ENCODE peak calls at places on chromosomes 16 and 17, in nine cellular contexts. One of them, this sample, is unnamed.

GRCh38 chr17:3558603-3559269 is 1.1 kb upstream of the TRPV3 start:
- DNase-seq in esophagus squamous epithelium: peak; percentile 34
- DNase-seq in testis: no peak
- DNase-seq in A549: no peak
- DNase-seq in ovary: no peak
- DNase-seq in adrenal gland: no peak
- DNase-seq in suprapubic skin: no peak
- DNase-seq in uterus: no peak
- DNase-seq in Peyer's patch: peak; percentile 93
- DNase-seq in this sample: no peak

GRCh38 chr16:30949655-30950515 is 1.0 kb downstream of the ORAI3 start:
- DNase-seq in suprapubic skin: peak; percentile 94
- DNase-seq in Peyer's patch: peak; percentile 90
- DNase-seq in testis: peak; percentile 94
- DNase-seq in A549: peak; percentile 84
- DNase-seq in adrenal gland: peak; percentile 97
- DNase-seq in esophagus squamous epithelium: peak; percentile 54
- DNase-seq in ovary: peak; percentile 85
- DNase-seq in uterus: peak; percentile 80
- DNase-seq in this sample: peak; percentile 87

GRCh38 chr17:13346996-13347762 is 254.6 kb downstream of the HS3ST3A1 start:
- DNase-seq in testis: no peak
- DNase-seq in suprapubic skin: no peak
- DNase-seq in ovary: no peak
- DNase-seq in A549: peak; percentile 79
- DNase-seq in uterus: no peak
- DNase-seq in adrenal gland: peak; percentile 51
- DNase-seq in Peyer's patch: no peak
- DNase-seq in esophagus squamous epithelium: no peak
- DNase-seq in this sample: no peak

GRCh38 chr16:82641336-82641984 is 14.7 kb downstream of the CDH13 start:
- DNase-seq in A549: no peak
- DNase-seq in testis: no peak
- DNase-seq in ovary: no peak
- DNase-seq in suprapubic skin: no peak
- DNase-seq in adrenal gland: no peak
- DNase-seq in esophagus squamous epithelium: no peak
- DNase-seq in uterus: no peak
- DNase-seq in Peyer's patch: no peak
- DNase-seq in this sample: no peak

GRCh38 chr17:63305857-63306256 is 140.2 kb downstream of the CYB561 start:
- DNase-seq in suprapubic skin: no peak
- DNase-seq in adrenal gland: no peak
- DNase-seq in esophagus squamous epithelium: no peak
- DNase-seq in ovary: no peak
- DNase-seq in Peyer's patch: no peak
- DNase-seq in testis: no peak
- DNase-seq in A549: no peak
- DNase-seq in uterus: no peak
- DNase-seq in this sample: no peak

GRCh38 chr17:71383111-71383510 is 737.7 kb upstream of the SOX9 start:
- DNase-seq in uterus: no peak
- DNase-seq in Peyer's patch: no peak
- DNase-seq in suprapubic skin: no peak
- DNase-seq in A549: no peak
- DNase-seq in adrenal gland: no peak
- DNase-seq in esophagus squamous epithelium: no peak
- DNase-seq in ovary: no peak
- DNase-seq in testis: no peak
- DNase-seq in this sample: no peak

GRCh38 chr16:61421111-61421510 is 615.1 kb downstream of the CDH8 start:
- DNase-seq in esophagus squamous epithelium: no peak
- DNase-seq in uterus: no peak
- DNase-seq in A549: no peak
- DNase-seq in testis: no peak
- DNase-seq in ovary: no peak
- DNase-seq in Peyer's patch: no peak
- DNase-seq in adrenal gland: no peak
- DNase-seq in suprapubic skin: no peak
- DNase-seq in this sample: no peak

GRCh38 chr17:1630662-1631061 is 2.0 kb upstream of the SLC43A2 start:
- DNase-seq in adrenal gland: no peak
- DNase-seq in A549: no peak
- DNase-seq in suprapubic skin: no peak
- DNase-seq in ovary: no peak
- DNase-seq in testis: no peak
- DNase-seq in uterus: no peak
- DNase-seq in Peyer's patch: no peak
- DNase-seq in esophagus squamous epithelium: no peak
- DNase-seq in this sample: no peak

GRCh38 chr16:55479560-55480197 is 681 bp downstream of the MMP2 start:
- DNase-seq in Peyer's patch: no peak
- DNase-seq in A549: no peak
- DNase-seq in adrenal gland: no peak
- DNase-seq in uterus: no peak
- DNase-seq in testis: no peak
- DNase-seq in ovary: peak; percentile 32
- DNase-seq in esophagus squamous epithelium: no peak
- DNase-seq in suprapubic skin: no peak
- DNase-seq in this sample: no peak

GRCh38 chr17:76262732-76263344 is 2.3 kb upstream of the UBALD2 start:
- DNase-seq in suprapubic skin: no peak
- DNase-seq in adrenal gland: no peak
- DNase-seq in testis: no peak
- DNase-seq in ovary: no peak
- DNase-seq in esophagus squamous epithelium: no peak
- DNase-seq in Peyer's patch: peak; percentile 88
- DNase-seq in uterus: no peak
- DNase-seq in A549: no peak
- DNase-seq in this sample: peak; percentile 69

GRCh38 chr16:28609631-28610594 is at the start of gene SULT1A1:
- DNase-seq in ovary: no peak
- DNase-seq in suprapubic skin: no peak
- DNase-seq in Peyer's patch: peak; percentile 97
- DNase-seq in adrenal gland: peak; percentile 80
- DNase-seq in uterus: peak; percentile 31
- DNase-seq in A549: no peak
- DNase-seq in testis: peak; percentile 50
- DNase-seq in esophagus squamous epithelium: no peak
- DNase-seq in this sample: peak; percentile 35

GRCh38 chr17:32124985-32125847 is 17.1 kb upstream of the RHOT1 start:
- DNase-seq in ovary: no peak
- DNase-seq in A549: peak; percentile 57
- DNase-seq in suprapubic skin: no peak
- DNase-seq in testis: no peak
- DNase-seq in Peyer's patch: peak; percentile 63
- DNase-seq in esophagus squamous epithelium: no peak
- DNase-seq in uterus: no peak
- DNase-seq in adrenal gland: no peak
- DNase-seq in this sample: no peak

GRCh38 chr17:32126746-32127145 is 15.6 kb upstream of the RHOT1 start:
- DNase-seq in A549: no peak
- DNase-seq in testis: no peak
- DNase-seq in uterus: no peak
- DNase-seq in esophagus squamous epithelium: no peak
- DNase-seq in suprapubic skin: no peak
- DNase-seq in adrenal gland: no peak
- DNase-seq in ovary: no peak
- DNase-seq in Peyer's patch: peak; percentile 41
- DNase-seq in this sample: no peak

GRCh38 chr17:32127156-32127897 is 15.0 kb upstream of the RHOT1 start:
- DNase-seq in A549: peak; percentile 75
- DNase-seq in testis: peak; percentile 87
- DNase-seq in adrenal gland: peak; percentile 88
- DNase-seq in esophagus squamous epithelium: peak; percentile 53
- DNase-seq in suprapubic skin: peak; percentile 92
- DNase-seq in ovary: peak; percentile 75
- DNase-seq in Peyer's patch: peak; percentile 95
- DNase-seq in uterus: peak; percentile 76
- DNase-seq in this sample: peak; percentile 62

GRCh38 chr17:32125848-32126153 is 16.5 kb upstream of the RHOT1 start:
- DNase-seq in suprapubic skin: no peak
- DNase-seq in ovary: no peak
- DNase-seq in testis: no peak
- DNase-seq in Peyer's patch: no peak
- DNase-seq in uterus: no peak
- DNase-seq in A549: no peak
- DNase-seq in esophagus squamous epithelium: no peak
- DNase-seq in adrenal gland: no peak
- DNase-seq in this sample: no peak

GRCh38 chr17:32126325-32126724 is 16.0 kb upstream of the RHOT1 start:
- DNase-seq in Peyer's patch: peak; percentile 17
- DNase-seq in testis: no peak
- DNase-seq in ovary: no peak
- DNase-seq in esophagus squamous epithelium: no peak
- DNase-seq in uterus: no peak
- DNase-seq in A549: no peak
- DNase-seq in suprapubic skin: no peak
- DNase-seq in adrenal gland: no peak
- DNase-seq in this sample: no peak
- H3K27ac ChIP-seq in Peyer's patch: peak overlapping the region; percentile 78
- H3K27ac ChIP-seq in testis: no peak overlapping the region
- H3K27ac ChIP-seq in ovary: peak overlapping the region; percentile 73
- H3K27ac ChIP-seq in esophagus squamous epithelium: peak overlapping the region; percentile 91
- H3K27ac ChIP-seq in uterus: peak overlapping the region; percentile 90
- H3K27ac ChIP-seq in A549: no peak overlapping the region
- H3K27ac ChIP-seq in suprapubic skin: peak overlapping the region; percentile 85
- H3K27ac ChIP-seq in adrenal gland: no peak overlapping the region
- H3K27ac ChIP-seq in this sample: no peak overlapping the region

GRCh38 chr16:11253009-11253994 is 2.7 kb downstream of the SOCS1 start:
- DNase-seq in adrenal gland: no peak
- DNase-seq in A549: no peak
- DNase-seq in esophagus squamous epithelium: no peak
- DNase-seq in ovary: no peak
- DNase-seq in testis: no peak
- DNase-seq in uterus: no peak
- DNase-seq in Peyer's patch: peak; percentile 63
- DNase-seq in suprapubic skin: no peak
- DNase-seq in this sample: no peak
- TF ChIP-seq POLR2A in adrenal gland: no peak
- TF ChIP-seq POLR2A in A549: no peak
- TF ChIP-seq POLR2A in esophagus squamous epithelium: no peak
- TF ChIP-seq POLR2A in ovary: no peak
- TF ChIP-seq POLR2A in testis: no peak
- TF ChIP-seq POLR2A in uterus: no peak
- TF ChIP-seq POLR2A in Peyer's patch: no peak
- TF ChIP-seq POLR2A in suprapubic skin: no peak
- TF ChIP-seq POLR2A in this sample: no peak

GRCh38 chr16:56631832-56632159 is 663 bp upstream of the MT1M start:
- DNase-seq in suprapubic skin: no peak
- DNase-seq in A549: no peak
- DNase-seq in esophagus squamous epithelium: no peak
- DNase-seq in uterus: no peak
- DNase-seq in ovary: no peak
- DNase-seq in testis: no peak
- DNase-seq in adrenal gland: no peak
- DNase-seq in Peyer's patch: no peak
- DNase-seq in this sample: no peak
- H3K4me3 ChIP-seq in suprapubic skin: peak overlapping the region; percentile 48
- H3K4me3 ChIP-seq in A549: no peak overlapping the region
- H3K4me3 ChIP-seq in esophagus squamous epithelium: peak overlapping the region; percentile 55
- H3K4me3 ChIP-seq in uterus: peak overlapping the region; percentile 26
- H3K4me3 ChIP-seq in ovary: peak overlapping the region; percentile 34
- H3K4me3 ChIP-seq in testis: peak overlapping the region; percentile 40
- H3K4me3 ChIP-seq in adrenal gland: no peak overlapping the region
- H3K4me3 ChIP-seq in Peyer's patch: peak overlapping the region; percentile 29
- H3K4me3 ChIP-seq in this sample: peak overlapping the region; percentile 55

GRCh38 chr17:601462-602303 is 113.0 kb downstream of the VPS53 start:
- DNase-seq in Peyer's patch: peak; percentile 48
- DNase-seq in suprapubic skin: no peak
- DNase-seq in esophagus squamous epithelium: no peak
- DNase-seq in testis: no peak
- DNase-seq in ovary: no peak
- DNase-seq in adrenal gland: no peak
- DNase-seq in A549: no peak
- DNase-seq in uterus: peak; percentile 55
- DNase-seq in this sample: peak; percentile 34

GRCh38 chr17:604719-605118 is 109.9 kb downstream of the VPS53 start:
- DNase-seq in adrenal gland: no peak
- DNase-seq in esophagus squamous epithelium: no peak
- DNase-seq in suprapubic skin: no peak
- DNase-seq in uterus: no peak
- DNase-seq in Peyer's patch: no peak
- DNase-seq in A549: no peak
- DNase-seq in testis: no peak
- DNase-seq in ovary: no peak
- DNase-seq in this sample: no peak

GRCh38 chr17:600576-601301 is 113.9 kb downstream of the VPS53 start:
- DNase-seq in testis: no peak
- DNase-seq in adrenal gland: peak; percentile 35
- DNase-seq in uterus: peak; percentile 67
- DNase-seq in esophagus squamous epithelium: no peak
- DNase-seq in ovary: no peak
- DNase-seq in Peyer's patch: no peak
- DNase-seq in A549: no peak
- DNase-seq in suprapubic skin: no peak
- DNase-seq in this sample: no peak

GRCh38 chr17:603405-604193 is 111.0 kb downstream of the VPS53 start:
- DNase-seq in Peyer's patch: no peak
- DNase-seq in A549: no peak
- DNase-seq in uterus: no peak
- DNase-seq in testis: no peak
- DNase-seq in esophagus squamous epithelium: no peak
- DNase-seq in suprapubic skin: no peak
- DNase-seq in ovary: no peak
- DNase-seq in adrenal gland: no peak
- DNase-seq in this sample: no peak

DNA sequence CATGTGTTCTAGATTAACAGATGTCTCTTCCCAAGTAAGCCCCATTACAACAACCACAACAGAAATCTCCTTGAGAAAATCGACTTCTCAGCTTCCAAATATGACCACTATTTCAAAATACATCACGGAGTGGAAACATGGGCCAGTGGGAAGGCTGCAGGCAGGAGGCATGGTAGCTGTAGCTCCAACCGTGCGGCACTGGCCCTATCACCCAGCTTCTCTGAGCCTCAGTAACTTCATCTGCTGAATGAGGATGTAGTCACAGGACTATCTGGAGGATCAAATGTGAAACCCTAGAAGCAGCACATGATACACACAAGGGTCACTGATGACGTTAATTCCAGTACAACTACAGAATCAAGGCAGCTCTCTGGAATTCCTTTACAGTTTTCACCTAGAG is 112.2 kb downstream of the VPS53 start:
- DNase-seq in A549: no peak
- DNase-seq in uterus: no peak
- DNase-seq in esophagus squamous epithelium: no peak
- DNase-seq in Peyer's patch: no peak
- DNase-seq in testis: no peak
- DNase-seq in adrenal gland: no peak
- DNase-seq in suprapubic skin: no peak
- DNase-seq in ovary: no peak
- DNase-seq in this sample: peak; percentile 21
- H3K27ac ChIP-seq in A549: no peak overlapping the region
- H3K27ac ChIP-seq in uterus: peak overlapping the region; percentile 62
- H3K27ac ChIP-seq in esophagus squamous epithelium: peak overlapping the region; percentile 10
- H3K27ac ChIP-seq in Peyer's patch: no peak overlapping the region
- H3K27ac ChIP-seq in testis: no peak overlapping the region
- H3K27ac ChIP-seq in adrenal gland: no peak overlapping the region
- H3K27ac ChIP-seq in suprapubic skin: no peak overlapping the region
- H3K27ac ChIP-seq in ovary: no peak overlapping the region
- H3K27ac ChIP-seq in this sample: peak overlapping the region; percentile 78